ENCODE peak calls at places on chromosomes 1 and 21, in four cellular contexts. X is IMR-90, T is H1, R is H9. P is an unnamed sample.

GRCh38 chr1:39720094-39720999 is 18.3 kb upstream of the PPIE start:
- DNase-seq in X (peak; percentile 66), T (no peak), R (no peak), P (peak; percentile 52)

GRCh38 chr1:2132222-2133038 is 62.1 kb downstream of the FAAP20 start:
- DNase-seq in T (peak; percentile 75), R (peak; percentile 79), X (peak; percentile 85), P (peak; percentile 75)

GRCh38 chr1:78561856-78562255 is 58.4 kb upstream of the IFI44L start:
- DNase-seq in X (no peak), T (no peak), R (no peak), P (no peak)

GRCh38 chr1:151892190-151892589 is 17.1 kb downstream of the THEM4 start:
- DNase-seq in X (peak; percentile 34), R (no peak), T (no peak), P (no peak)

GRCh38 chr1:217089239-217090014 is 366.2 kb upstream of the ESRRG start:
- DNase-seq in X (peak; percentile 61), R (no peak), T (peak; percentile 52), P (no peak)

GRCh38 chr1:150973826-150974579 is 632 bp downstream of the CERS2 start:
- DNase-seq in X (no peak), R (peak; percentile 41), T (peak; percentile 65), P (peak; percentile 50)

GRCh38 chr1:38852780-38853179 is 6.8 kb downstream of the RRAGC start:
- DNase-seq in R (no peak), X (no peak), T (no peak), P (no peak)

GRCh38 chr1:204453141-204453772 is 41.3 kb downstream of the PIK3C2B start:
- DNase-seq in X (no peak), T (no peak), R (peak; percentile 47), P (no peak)

GRCh38 chr1:10833630-10834557 is 37.4 kb upstream of the CASZ1 start:
- DNase-seq in R (no peak), T (no peak), X (no peak), P (peak; percentile 40)

GRCh38 chr1:6601865-6602668 is 602 bp downstream of the KLHL21 start:
- DNase-seq in R (no peak), T (no peak), X (peak; percentile 59), P (no peak)

GRCh38 chr1:245155186-245156040 is 628 bp downstream of the KIF26B start:
- DNase-seq in X (peak; percentile 15), R (peak; percentile 49), T (peak; percentile 75), P (peak; percentile 69)

GRCh38 chr1:119079881-119080280 is 60.6 kb downstream of the WARS2 start:
- DNase-seq in T (no peak), X (no peak), R (no peak), P (no peak)

GRCh38 chr1:38758824-38759223 is 100.7 kb downstream of the RRAGC start:
- DNase-seq in R (no peak), T (no peak), X (no peak), P (no peak)

GRCh38 chr1:168561989-168562388 is 14.4 kb upstream of the XCL1 start:
- DNase-seq in R (no peak), X (no peak), T (no peak), P (no peak)

GRCh38 chr1:17128361-17128760 is 9.1 kb upstream of the PADI2 start:
- DNase-seq in R (no peak), T (no peak), X (peak; percentile 91), P (peak; percentile 83)

GRCh38 chr1:209307836-209308235 is 275.7 kb upstream of the CAMK1G start:
- DNase-seq in T (no peak), R (no peak), X (no peak), P (no peak)

GRCh38 chr1:159867322-159868064 is 5.0 kb upstream of the VSIG8 start:
- DNase-seq in X (no peak), T (no peak), R (peak; percentile 69), P (peak; percentile 59)

GRCh38 chr1:220222939-220223338 is 49.3 kb downstream of the RAB3GAP2 start:
- DNase-seq in X (no peak), R (no peak), T (no peak), P (no peak)

GRCh38 chr1:55604194-55604593 is 389.0 kb upstream of the USP24 start:
- DNase-seq in T (no peak), X (no peak), R (no peak), P (no peak)

GRCh38 chr1:156618853-156619581 is at the start of gene HAPLN2:
- DNase-seq in R (peak; percentile 80), X (no peak), T (peak; percentile 84), P (peak; percentile 67)

GRCh38 chr1:115432061-115432460 is 94.0 kb upstream of the NGF start:
- DNase-seq in T (no peak), R (no peak), X (peak; percentile 71), P (no peak)

GRCh38 chr1:227944931-227945890 is 2.5 kb downstream of the WNT9A start:
- DNase-seq in X (no peak), T (no peak), R (peak; percentile 26), P (no peak)
- H2AK5ac ChIP-seq in X (no peak overlapping the region), T (no peak overlapping the region), R (no peak overlapping the region), P (no peak overlapping the region)

GRCh38 chr21:34073749-34074282 is 438 bp downstream of the MRPS6 start:
- DNase-seq in R (no peak), T (peak; percentile 54), X (no peak), P (no peak)
- H2BK120ac ChIP-seq in R (no peak overlapping the region), T (no peak overlapping the region), X (peak overlapping the region; percentile 44), P (peak overlapping the region; percentile 69)

GRCh38 chr1:241924080-241924808 is 33.3 kb upstream of the BECN2 start:
- DNase-seq in X (no peak), R (no peak), T (no peak), P (no peak)
- H2AK5ac ChIP-seq in X (no peak overlapping the region), R (no peak overlapping the region), T (no peak overlapping the region), P (no peak overlapping the region)

GRCh38 chr1:9413143-9413876 is 120.6 kb downstream of the SPSB1 start:
- DNase-seq in X (peak; percentile 95), T (peak; percentile 59), R (peak; percentile 44), P (peak; percentile 84)
- H2BK120ac ChIP-seq in X (peak overlapping the region; percentile 93), T (no peak overlapping the region), R (no peak overlapping the region), P (peak overlapping the region; percentile 55)

DNA sequence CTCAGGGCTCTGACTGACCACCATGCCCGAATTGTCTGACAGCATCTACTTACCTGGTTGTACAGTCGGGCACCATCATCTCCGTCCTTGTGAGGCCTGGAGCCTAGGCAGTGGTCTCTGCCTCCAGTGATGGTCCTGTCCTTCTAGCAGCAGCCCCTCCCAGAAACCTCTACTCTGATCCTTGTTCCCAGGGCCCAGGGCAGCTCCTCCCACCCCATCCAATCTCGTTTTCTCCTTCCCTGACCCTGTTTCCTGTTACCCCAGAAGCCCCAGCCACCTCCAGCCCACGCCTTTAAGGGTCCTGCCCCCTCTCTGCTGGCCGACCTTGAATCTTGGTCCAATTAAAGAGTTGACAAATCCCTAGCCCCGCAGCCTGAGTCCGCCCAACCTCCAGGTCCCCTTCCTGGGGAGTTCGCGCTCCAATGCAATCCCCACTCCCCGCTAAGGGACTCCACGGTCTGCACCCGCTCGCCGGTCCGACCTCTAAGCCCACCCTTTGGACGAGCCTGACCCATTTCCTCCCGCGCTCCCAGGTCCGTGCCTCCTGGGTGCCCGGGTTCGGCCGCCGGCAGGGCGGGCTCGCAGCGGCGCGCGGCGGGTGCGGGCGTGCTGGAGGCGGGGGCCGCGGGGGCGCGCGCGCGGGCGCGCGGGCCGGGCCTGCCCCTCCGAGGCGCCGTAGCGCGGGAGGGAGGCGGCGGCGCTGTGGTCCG is at the start of gene B4GALT2:
- DNase-seq in R (peak; percentile 68), T (peak; percentile 75), X (no peak), P (peak; percentile 73)
- H2AK5ac ChIP-seq in R (no peak within 1 kb of the TSS), T (peak within 1 kb of the TSS; percentile 45), X (peak within 1 kb of the TSS; percentile 76), P (peak within 1 kb of the TSS; percentile 35)

DNA sequence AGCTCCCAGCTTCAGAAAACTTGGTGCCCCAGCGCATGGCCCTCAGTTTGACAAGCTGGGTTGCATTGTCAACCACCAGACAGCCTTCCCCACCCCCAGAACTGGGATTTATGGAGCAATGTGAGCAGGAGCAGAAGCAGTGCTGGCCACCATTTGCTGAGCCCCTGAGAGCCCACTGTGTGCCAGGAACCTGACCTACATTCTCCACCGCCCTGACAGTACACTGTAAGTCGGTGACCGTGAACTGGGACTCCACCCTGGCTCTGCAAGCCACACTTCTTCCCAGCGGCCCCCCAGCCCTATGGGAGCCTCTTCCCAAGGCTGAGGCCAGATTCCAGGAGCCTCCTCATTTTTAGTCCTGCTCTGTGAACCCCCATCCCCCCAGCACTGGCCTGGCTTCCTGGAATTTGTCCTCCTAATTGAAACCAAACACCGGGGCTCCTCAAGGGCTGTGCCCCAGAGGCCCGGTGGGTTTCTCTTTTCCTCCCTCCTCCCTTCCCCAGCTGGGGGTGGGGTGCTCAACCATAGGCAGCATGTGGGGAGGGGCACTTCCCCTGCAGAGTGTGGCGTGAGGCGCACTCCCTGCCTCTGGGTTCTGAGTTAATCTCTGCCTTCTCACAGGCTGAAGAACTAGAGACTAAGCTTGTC is 67.7 kb upstream of the ACOT11 start:
- DNase-seq in X (no peak), T (no peak), R (no peak), P (no peak)
- H2BK120ac ChIP-seq in X (no peak overlapping the region), T (peak overlapping the region; percentile 44), R (no peak overlapping the region), P (peak overlapping the region; percentile 5)

P was measured in mesendoderm.